ENCODE peak calls at places on chromosomes 13 and 19, in ten cellular contexts. C is left ventricle myocardium superior; K is activated CD4-positive, alpha-beta T cell treated with anti-CD3 and anti-CD28 coated beads for 1 hour; G is tibial nerve; O is COR-L47; A is AG04450; I is substantia nigra; U is body of pancreas; D is non-pigmented ciliary epithelial cell; B is iPS DF 6.9. V is an unnamed sample.

GRCh38 chr19:12777217-12778019 is 2.1 kb upstream of the HOOK2 start:
- DNase-seq in O (peak; percentile 82), B (no peak), D (no peak), C (peak; percentile 90), G (no peak), I (peak; percentile 46), U (peak; percentile 86), A (no peak), K (peak; percentile 71), V (no peak)

GRCh38 chr13:42707596-42707995 is 73.8 kb upstream of the FAM216B start:
- DNase-seq in G (no peak), U (no peak), C (no peak), K (no peak), A (peak; percentile 10), O (no peak), I (no peak), B (no peak), D (peak; percentile 43), V (no peak)

GRCh38 chr13:99196466-99197256 is 4.0 kb upstream of the UBAC2 start:
- DNase-seq in I (no peak), B (no peak), K (no peak), D (no peak), C (no peak), U (no peak), A (no peak), G (no peak), O (no peak), V (no peak)

GRCh38 chr13:80454245-80454644 is 113.3 kb upstream of the SPRY2 start:
- DNase-seq in D (peak; percentile 66), I (no peak), A (no peak), C (no peak), G (no peak), K (no peak), O (no peak), U (no peak), B (no peak), V (no peak)

GRCh38 chr13:72537400-72537780 is 190.0 kb downstream of the MZT1 start:
- DNase-seq in U (no peak), D (no peak), A (no peak), G (no peak), C (no peak), K (no peak), I (no peak), O (no peak), B (no peak), V (no peak)

GRCh38 chr13:110340812-110341444 is 33.8 kb downstream of the COL4A2 start:
- DNase-seq in A (no peak), B (no peak), U (peak; percentile 46), O (no peak), G (peak; percentile 34), K (peak; percentile 50), C (peak; percentile 87), D (no peak), I (no peak), V (no peak)

GRCh38 chr13:46339035-46339666 is 47.9 kb downstream of the RUBCNL start:
- DNase-seq in K (no peak), O (no peak), I (no peak), B (no peak), U (peak; percentile 13), G (no peak), A (no peak), C (peak; percentile 35), D (peak; percentile 80), V (no peak)

GRCh38 chr13:28679628-28680027 is 20.7 kb downstream of the POMP start:
- DNase-seq in K (no peak), B (no peak), I (no peak), C (no peak), G (no peak), O (no peak), A (no peak), D (no peak), U (no peak), V (no peak)

GRCh38 chr13:46698015-46698414 is 98.9 kb downstream of the ESD start:
- DNase-seq in U (peak; percentile 84), C (peak; percentile 74), K (no peak), A (no peak), G (peak; percentile 52), O (no peak), I (no peak), B (no peak), D (no peak), V (no peak)

GRCh38 chr13:38180670-38181069 is 169.0 kb upstream of the UFM1 start:
- DNase-seq in D (no peak), K (no peak), G (no peak), C (no peak), O (no peak), A (no peak), I (no peak), U (no peak), B (no peak), V (no peak)

GRCh38 chr13:33125821-33126570 is 109.8 kb downstream of the KL start:
- DNase-seq in A (peak; percentile 87), K (no peak), B (peak; percentile 13), G (peak; percentile 53), O (no peak), C (peak; percentile 72), I (no peak), D (peak; percentile 97), U (peak; percentile 39), V (peak; percentile 95)

GRCh38 chr19:15317392-15318011 is 14.8 kb downstream of the BRD4 start:
- DNase-seq in K (no peak), B (no peak), G (no peak), A (peak; percentile 44), D (no peak), U (no peak), O (no peak), I (no peak), C (no peak), V (no peak)

GRCh38 chr19:2654585-2654861 is 48.0 kb downstream of the GNG7 start:
- DNase-seq in K (no peak), C (no peak), B (no peak), I (no peak), G (no peak), U (no peak), D (no peak), O (no peak), A (no peak), V (no peak)

GRCh38 chr13:25916119-25916518 is 135.7 kb downstream of the SHISA2 start:
- DNase-seq in I (no peak), A (no peak), U (peak; percentile 10), G (no peak), C (no peak), D (no peak), O (no peak), K (no peak), B (no peak), V (no peak)

GRCh38 chr19:28715157-28715556 is 497.8 kb downstream of the UQCRFS1 start:
- DNase-seq in O (no peak), D (no peak), K (no peak), C (no peak), G (no peak), U (no peak), B (no peak), A (no peak), I (no peak), V (no peak)

GRCh38 chr19:50723069-50723468 is at the start of gene CLEC11A:
- DNase-seq in O (no peak), U (peak; percentile 26), G (no peak), D (no peak), B (no peak), I (no peak), K (no peak), A (peak; percentile 55), C (peak; percentile 78), V (no peak)

V was measured in pulmonary artery endothelial cell.